ENCODE peak calls at places on chromosomes 16 and 17, in ten cellular contexts. E is HCT116; P is HTR-8/SVneo; M is caudate nucleus; V is kidney epithelial cell; S is tibial nerve; Z is left cardiac atrium; O is activated CD4-positive, alpha-beta T cell treated with anti-CD3 and anti-CD28 coated beads, Interleukin-2, amount 10 ng/mL, durations not matched to agents 7 days and 5 days; Q is HFF-Myc; C is head of caudate nucleus. N is an unnamed sample.

GRCh38 chr17:81045590-81046095 is 10.7 kb downstream of the BAIAP2 start:
- DNase-seq in Z (no peak), O (no peak), C (no peak), M (no peak), V (no peak), Q (no peak), P (no peak), E (no peak), S (no peak), N (no peak)

GRCh38 chr17:20612635-20613034 is 33.1 kb downstream of the CDRT15L2 start:
- DNase-seq in V (no peak), M (no peak), P (no peak), E (no peak), Z (no peak), Q (no peak), O (no peak), S (no peak), C (no peak), N (no peak)

GRCh38 chr16:66364117-66364958 is 2.2 kb upstream of the CDH5 start:
- DNase-seq in E (no peak), M (no peak), V (no peak), S (peak; percentile 55), O (no peak), Q (no peak), Z (peak; percentile 74), C (no peak), P (no peak), N (peak; percentile 25)

GRCh38 chr17:79696159-79696982 is 34.4 kb upstream of the ENPP7 start:
- DNase-seq in V (no peak), C (no peak), Q (no peak), P (no peak), E (no peak), M (no peak), O (no peak), Z (no peak), S (no peak), N (no peak)

GRCh38 chr16:65684230-65684629 is 562.4 kb upstream of the CDH11 start:
- DNase-seq in E (no peak), Z (no peak), M (no peak), Q (no peak), S (no peak), P (no peak), C (no peak), V (no peak), O (no peak), N (no peak)

GRCh38 chr17:382644-383533 is 30.3 kb upstream of the RPH3AL start:
- DNase-seq in M (no peak), S (no peak), O (no peak), P (no peak), Z (no peak), Q (no peak), C (peak; percentile 25), E (no peak), V (peak; percentile 74), N (peak; percentile 63)

GRCh38 chr17:81406117-81406953 is 11.1 kb downstream of the BAHCC1 start:
- DNase-seq in O (no peak), M (no peak), Q (no peak), Z (no peak), V (no peak), S (no peak), P (no peak), E (no peak), C (no peak), N (no peak)

GRCh38 chr17:39755550-39756375 is 18.0 kb downstream of the GRB7 start:
- DNase-seq in E (no peak), O (peak; percentile 43), S (no peak), Q (no peak), M (no peak), Z (no peak), V (no peak), C (no peak), P (no peak), N (no peak)

GRCh38 chr17:21209511-21210175 is 4.3 kb downstream of the TMEM11 start:
- DNase-seq in Q (no peak), V (peak; percentile 16), P (no peak), E (no peak), S (no peak), Z (peak; percentile 36), C (no peak), M (no peak), O (no peak), N (no peak)

GRCh38 chr17:80979547-80980378 is 11.9 kb upstream of the CHMP6 start:
- DNase-seq in C (no peak), M (no peak), O (no peak), S (no peak), P (no peak), E (no peak), Z (no peak), Q (no peak), V (no peak), N (no peak)

GRCh38 chr17:55332296-55333041 is 67.7 kb downstream of the HLF start:
- DNase-seq in M (no peak), C (no peak), S (no peak), Z (no peak), P (no peak), Q (no peak), V (no peak), E (no peak), O (no peak), N (no peak)

GRCh38 chr17:72822358-72823023 is 270.0 kb downstream of the SLC39A11 start:
- DNase-seq in Q (no peak), M (no peak), P (no peak), Z (no peak), E (peak; percentile 32), C (no peak), V (no peak), O (no peak), S (no peak), N (no peak)

GRCh38 chr17:82911822-82912221 is 72.0 kb upstream of the ZNF750 start:
- DNase-seq in E (no peak), V (no peak), Z (no peak), Q (no peak), C (no peak), S (no peak), M (no peak), O (no peak), P (no peak), N (peak; percentile 35)

GRCh38 chr17:49468827-49469385 is 26.2 kb upstream of the NGFR start:
- DNase-seq in Q (no peak), O (no peak), E (no peak), Z (no peak), V (no peak), S (peak; percentile 66), P (no peak), C (no peak), M (no peak), N (no peak)

GRCh38 chr17:27848941-27849340 is 44.2 kb downstream of the LYRM9 start:
- DNase-seq in M (no peak), P (no peak), Q (no peak), E (no peak), S (no peak), V (no peak), O (no peak), Z (no peak), C (no peak), N (no peak)

GRCh38 chr16:17273142-17273561 is 197.6 kb downstream of the XYLT1 start:
- DNase-seq in E (peak; percentile 69), P (no peak), S (no peak), C (no peak), M (no peak), V (peak; percentile 47), O (peak; percentile 39), Q (peak; percentile 38), Z (no peak), N (no peak)

GRCh38 chr17:68383443-68384321 is 73.6 kb downstream of the WIPI1 start:
- DNase-seq in C (no peak), O (peak; percentile 60), V (no peak), E (peak; percentile 86), Z (peak; percentile 62), P (peak; percentile 68), M (no peak), Q (peak; percentile 82), S (no peak), N (no peak)

GRCh38 chr17:46144246-46144645 is 49.0 kb downstream of the KANSL1 start:
- DNase-seq in C (no peak), V (no peak), M (no peak), E (no peak), Z (no peak), Q (no peak), S (no peak), P (no peak), O (no peak), N (no peak)

GRCh38 chr16:14179116-14179515 is 108.0 kb downstream of the MRTFB start:
- DNase-seq in P (no peak), S (no peak), V (no peak), E (no peak), M (no peak), O (no peak), Q (no peak), C (no peak), Z (no peak), N (no peak)

GRCh38 chr17:4054446-4054845 is 88.4 kb downstream of the ZZEF1 start:
- DNase-seq in Z (no peak), M (no peak), P (no peak), E (no peak), V (no peak), S (no peak), C (no peak), O (no peak), Q (no peak), N (no peak)

GRCh38 chr16:29662729-29663019 is 373 bp upstream of the SPN start:
- DNase-seq in Z (no peak), V (no peak), S (no peak), O (peak; percentile 63), P (no peak), Q (no peak), M (no peak), E (no peak), C (no peak), N (no peak)

GRCh38 chr17:77373298-77374169 is 232.8 kb downstream of the SEC14L1 start:
- DNase-seq in Z (no peak), Q (no peak), V (no peak), C (no peak), S (no peak), M (no peak), O (peak; percentile 66), P (no peak), E (no peak), N (no peak)

N was measured in Ammon's horn.